ENCODE peak calls at places on chromosomes 6 and 20, in five cellular contexts. One of them, this sample, is unnamed.

GRCh38 chr6:77397561-77397960 is 65.7 kb downstream of the HTR1B start:
- DNase-seq in H1: no peak
- DNase-seq in GM12892: no peak
- DNase-seq in HepG2: no peak
- DNase-seq in Panc1: no peak
- DNase-seq in this sample: no peak

GRCh38 chr6:148502083-148502772 is 159.6 kb downstream of the SASH1 start:
- DNase-seq in HepG2: no peak
- DNase-seq in Panc1: no peak
- DNase-seq in GM12892: no peak
- DNase-seq in H1: no peak
- DNase-seq in this sample: no peak

GRCh38 chr6:168442646-168443045 is 1.7 kb downstream of the SMOC2 start:
- DNase-seq in H1: no peak
- DNase-seq in Panc1: no peak
- DNase-seq in GM12892: no peak
- DNase-seq in HepG2: no peak
- DNase-seq in this sample: no peak

GRCh38 chr20:45752747-45753146 is 30.6 kb downstream of the SPINT4 start:
- DNase-seq in Panc1: no peak
- DNase-seq in GM12892: no peak
- DNase-seq in H1: no peak
- DNase-seq in HepG2: no peak
- DNase-seq in this sample: no peak

GRCh38 chr6:30508890-30509736 is 19.8 kb downstream of the HLA-E start:
- DNase-seq in Panc1: no peak
- DNase-seq in H1: no peak
- DNase-seq in GM12892: no peak
- DNase-seq in HepG2: no peak
- DNase-seq in this sample: peak; percentile 73

GRCh38 chr6:154410619-154411044 is 54.0 kb upstream of the IPCEF1 start:
- DNase-seq in H1: no peak
- DNase-seq in GM12892: no peak
- DNase-seq in Panc1: peak; percentile 72
- DNase-seq in HepG2: peak; percentile 48
- DNase-seq in this sample: no peak

GRCh38 chr6:110190726-110191125 is 10.5 kb downstream of the CDC40 start:
- DNase-seq in HepG2: no peak
- DNase-seq in H1: no peak
- DNase-seq in GM12892: no peak
- DNase-seq in Panc1: no peak
- DNase-seq in this sample: no peak

GRCh38 chr6:53119349-53119748 is 29.3 kb downstream of the GCM1 start:
- DNase-seq in GM12892: no peak
- DNase-seq in HepG2: peak; percentile 80
- DNase-seq in H1: no peak
- DNase-seq in Panc1: no peak
- DNase-seq in this sample: no peak

GRCh38 chr6:42441661-42442081 is 10.1 kb downstream of the TRERF1 start:
- DNase-seq in HepG2: no peak
- DNase-seq in H1: no peak
- DNase-seq in Panc1: no peak
- DNase-seq in GM12892: no peak
- DNase-seq in this sample: no peak

GRCh38 chr6:124432632-124433031 is 529.6 kb upstream of the RNF217 start:
- DNase-seq in Panc1: no peak
- DNase-seq in H1: no peak
- DNase-seq in HepG2: no peak
- DNase-seq in GM12892: no peak
- DNase-seq in this sample: no peak

GRCh38 chr20:15031546-15032351 is 694.3 kb upstream of the FLRT3 start:
- DNase-seq in Panc1: no peak
- DNase-seq in GM12892: no peak
- DNase-seq in H1: no peak
- DNase-seq in HepG2: no peak
- DNase-seq in this sample: no peak

GRCh38 chr20:846894-847278 is 13.4 kb downstream of the FAM110A start:
- DNase-seq in GM12892: peak; percentile 62
- DNase-seq in Panc1: no peak
- DNase-seq in HepG2: no peak
- DNase-seq in H1: no peak
- DNase-seq in this sample: no peak

GRCh38 chr6:149723771-149724417 is 6.0 kb upstream of the LATS1 start:
- DNase-seq in GM12892: no peak
- DNase-seq in HepG2: peak; percentile 77
- DNase-seq in Panc1: no peak
- DNase-seq in H1: no peak
- DNase-seq in this sample: no peak

GRCh38 chr6:593139-593906 is 63.6 kb downstream of the HUS1B start:
- DNase-seq in GM12892: no peak
- DNase-seq in Panc1: peak; percentile 27
- DNase-seq in H1: no peak
- DNase-seq in HepG2: peak; percentile 56
- DNase-seq in this sample: peak; percentile 42

GRCh38 chr6:47097092-47097945 is 55.2 kb upstream of the ADGRF1 start:
- DNase-seq in Panc1: peak; percentile 73
- DNase-seq in HepG2: peak; percentile 89
- DNase-seq in GM12892: peak; percentile 20
- DNase-seq in H1: peak; percentile 53
- DNase-seq in this sample: no peak

GRCh38 chr6:150312395-150312794 is 56.4 kb upstream of the IYD start:
- DNase-seq in HepG2: no peak
- DNase-seq in GM12892: no peak
- DNase-seq in Panc1: no peak
- DNase-seq in H1: no peak
- DNase-seq in this sample: no peak

GRCh38 chr20:33910056-33910455 is 83.7 kb upstream of the RALY start:
- DNase-seq in H1: no peak
- DNase-seq in Panc1: no peak
- DNase-seq in HepG2: no peak
- DNase-seq in GM12892: no peak
- DNase-seq in this sample: no peak

GRCh38 chr6:135054238-135054574 is 416 bp downstream of the HBS1L start:
- DNase-seq in HepG2: peak; percentile 42
- DNase-seq in GM12892: no peak
- DNase-seq in Panc1: peak; percentile 12
- DNase-seq in H1: no peak
- DNase-seq in this sample: no peak

GRCh38 chr6:128515550-128516513 is 4.6 kb downstream of the PTPRK start:
- DNase-seq in GM12892: no peak
- DNase-seq in H1: no peak
- DNase-seq in HepG2: no peak
- DNase-seq in Panc1: no peak
- DNase-seq in this sample: no peak

GRCh38 chr20:11376406-11376805 is 541.3 kb upstream of the BTBD3 start:
- DNase-seq in H1: no peak
- DNase-seq in Panc1: no peak
- DNase-seq in GM12892: no peak
- DNase-seq in HepG2: no peak
- DNase-seq in this sample: no peak

GRCh38 chr20:41141153-41141815 is 3.9 kb downstream of the PLCG1 start:
- DNase-seq in GM12892: no peak
- DNase-seq in H1: no peak
- DNase-seq in Panc1: no peak
- DNase-seq in HepG2: peak; percentile 49
- DNase-seq in this sample: no peak

GRCh38 chr6:35370799-35371493 is 28.6 kb downstream of the PPARD start:
- DNase-seq in Panc1: no peak
- DNase-seq in H1: no peak
- DNase-seq in GM12892: no peak
- DNase-seq in HepG2: no peak
- DNase-seq in this sample: no peak

GRCh38 chr6:138499303-138499991 is at the start of gene NHSL1:
- DNase-seq in GM12892: no peak
- DNase-seq in Panc1: no peak
- DNase-seq in HepG2: peak; percentile 84
- DNase-seq in H1: no peak
- DNase-seq in this sample: no peak

GRCh38 chr6:121435444-121436069 is at the start of gene GJA1:
- DNase-seq in Panc1: peak; percentile 74
- DNase-seq in H1: no peak
- DNase-seq in GM12892: no peak
- DNase-seq in HepG2: no peak
- DNase-seq in this sample: peak; percentile 88
- TF ChIP-seq POLR2AphosphoS5 in Panc1: no peak
- TF ChIP-seq POLR2AphosphoS5 in H1: peak; percentile 85
- TF ChIP-seq POLR2AphosphoS5 in GM12892: no peak
- TF ChIP-seq POLR2AphosphoS5 in HepG2: no peak
- TF ChIP-seq POLR2AphosphoS5 in this sample: peak; percentile 98

DNA sequence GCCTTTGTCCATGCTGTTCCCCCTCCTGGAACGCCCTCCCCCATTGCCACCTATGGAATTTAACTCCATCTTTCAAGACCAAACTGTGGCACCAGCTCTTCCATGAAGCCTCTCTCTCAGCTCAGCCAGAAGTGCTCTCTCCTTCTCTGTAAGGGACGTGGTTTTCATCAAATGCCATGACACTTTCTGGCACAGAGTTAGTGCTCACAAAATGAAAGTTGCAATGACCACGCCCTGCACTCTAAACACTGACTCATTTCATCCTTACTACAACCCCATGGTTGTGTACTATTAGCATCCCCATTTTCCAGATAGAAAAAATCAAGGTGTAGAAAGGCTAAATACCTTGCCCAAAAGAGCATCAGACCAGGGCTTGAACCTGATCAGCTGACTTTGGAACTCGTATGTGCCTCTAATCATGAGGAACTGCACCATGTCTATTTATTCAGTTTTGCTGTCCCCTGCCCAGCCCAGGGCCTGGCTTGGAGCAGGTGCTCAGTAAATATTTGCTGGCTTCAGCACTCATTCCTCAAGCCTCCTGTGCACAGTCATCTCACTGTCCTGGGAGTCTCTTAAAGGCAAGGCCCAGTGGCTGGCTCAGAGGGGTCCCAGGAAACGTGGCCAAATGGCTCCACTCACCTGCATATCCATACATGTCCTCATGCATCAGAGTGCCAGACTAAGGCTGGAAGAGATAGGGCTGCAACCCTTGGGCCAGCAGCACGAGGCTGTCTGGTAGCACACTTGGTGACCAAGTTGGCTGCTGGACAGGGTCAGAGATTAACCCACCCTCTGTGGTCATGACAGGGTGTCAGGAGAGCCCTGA is 77.9 kb downstream of the MRPL14 start:
- DNase-seq in HepG2: no peak
- DNase-seq in H1: no peak
- DNase-seq in Panc1: no peak
- DNase-seq in GM12892: no peak
- DNase-seq in this sample: no peak
- TF ChIP-seq POLR2AphosphoS5 in HepG2: no peak
- TF ChIP-seq POLR2AphosphoS5 in H1: no peak
- TF ChIP-seq POLR2AphosphoS5 in Panc1: no peak
- TF ChIP-seq POLR2AphosphoS5 in GM12892: no peak
- TF ChIP-seq POLR2AphosphoS5 in this sample: no peak

GRCh38 chr6:10412165-10412947 is 2.5 kb downstream of the TFAP2A start:
- DNase-seq in HepG2: no peak
- DNase-seq in H1: peak; percentile 86
- DNase-seq in Panc1: no peak
- DNase-seq in GM12892: peak; percentile 64
- DNase-seq in this sample: no peak
- TF ChIP-seq POLR2AphosphoS5 in HepG2: no peak
- TF ChIP-seq POLR2AphosphoS5 in H1: no peak
- TF ChIP-seq POLR2AphosphoS5 in Panc1: peak; percentile 88
- TF ChIP-seq POLR2AphosphoS5 in GM12892: no peak
- TF ChIP-seq POLR2AphosphoS5 in this sample: peak; percentile 76

GRCh38 chr20:57388953-57389694 is 2.1 kb upstream of the RBM38 start:
- DNase-seq in HepG2: peak; percentile 56
- DNase-seq in Panc1: no peak
- DNase-seq in H1: peak; percentile 81
- DNase-seq in GM12892: peak; percentile 73
- DNase-seq in this sample: no peak
- TF ChIP-seq POLR2AphosphoS5 in HepG2: no peak
- TF ChIP-seq POLR2AphosphoS5 in Panc1: peak; percentile 39
- TF ChIP-seq POLR2AphosphoS5 in H1: no peak
- TF ChIP-seq POLR2AphosphoS5 in GM12892: no peak
- TF ChIP-seq POLR2AphosphoS5 in this sample: no peak